ENCODE peak calls at places on chromosomes 4 and X, in nine cellular contexts. X, D, O, F, G, E, J, C and U are unnamed samples.

GRCh38 chrX:110004210-110004609 is 1.3 kb downstream of the TMEM164 start:
- DNase-seq in E (no peak), G (no peak), C (peak; percentile 56), O (no peak), F (no peak), D (no peak), J (peak; percentile 47), X (no peak), U (no peak)

GRCh38 chr4:151049430-151049884 is 34.4 kb upstream of the LRBA start:
- DNase-seq in E (no peak), F (no peak), X (no peak), O (no peak), D (no peak), J (no peak), G (no peak), C (peak; percentile 78), U (no peak)

GRCh38 chrX:68935362-68935761 is 106.5 kb downstream of the EFNB1 start:
- DNase-seq in O (no peak), E (no peak), D (no peak), X (no peak), F (no peak), C (no peak), J (no peak), G (no peak), U (no peak)

GRCh38 chrX:100674705-100675104 is 30.7 kb downstream of the SRPX2 start:
- DNase-seq in F (no peak), D (no peak), C (no peak), E (no peak), G (no peak), O (no peak), X (no peak), J (no peak), U (no peak)

GRCh38 chr4:82099863-82100579 is 273.8 kb downstream of the HNRNPD start:
- DNase-seq in G (no peak), X (no peak), E (no peak), D (no peak), C (no peak), O (no peak), F (no peak), J (no peak), U (peak; percentile 22)

GRCh38 chr4:140004580-140005314 is 149.2 kb downstream of the MAML3 start:
- DNase-seq in X (no peak), J (no peak), F (peak; percentile 39), D (no peak), O (peak; percentile 61), G (peak; percentile 51), E (no peak), C (peak; percentile 73), U (no peak)

GRCh38 chr4:104859601-104860000 is 287.1 kb upstream of the TET2 start:
- DNase-seq in J (no peak), C (peak; percentile 17), G (peak; percentile 3), F (peak; percentile 8), O (no peak), E (no peak), D (no peak), X (no peak), U (no peak)

GRCh38 chr4:38154251-38154650 is 194.1 kb downstream of the PTTG2 start:
- DNase-seq in F (no peak), J (no peak), E (no peak), G (no peak), C (no peak), D (no peak), O (no peak), X (no peak), U (no peak)

GRCh38 chrX:15441464-15441863 is 51.7 kb downstream of the PIR start:
- DNase-seq in D (no peak), J (no peak), C (peak; percentile 37), X (no peak), G (no peak), O (no peak), F (no peak), E (no peak), U (no peak)

GRCh38 chrX:153641575-153642312 is 5.3 kb upstream of the DUSP9 start:
- DNase-seq in X (no peak), F (no peak), J (no peak), O (no peak), D (no peak), C (peak; percentile 77), E (no peak), G (no peak), U (no peak)

GRCh38 chr4:101604976-101605375 is 185.6 kb upstream of the BANK1 start:
- DNase-seq in F (no peak), D (no peak), X (no peak), G (no peak), O (no peak), C (no peak), J (no peak), E (no peak), U (peak; percentile 55)

GRCh38 chr4:10747186-10747585 is 62.6 kb upstream of the CLNK start:
- DNase-seq in F (no peak), E (no peak), C (no peak), O (no peak), X (no peak), J (no peak), G (no peak), D (no peak), U (no peak)

GRCh38 chr4:148441986-148442829 is at the start of gene NR3C2:
- DNase-seq in J (peak; percentile 93), G (peak; percentile 98), O (peak; percentile 92), C (peak; percentile 97), D (peak; percentile 99), X (peak; percentile 94), F (peak; percentile 99), E (peak; percentile 99), U (peak; percentile 93)

GRCh38 chrX:6718766-6719165 is 183.8 kb upstream of the VCX3A start:
- DNase-seq in C (no peak), X (no peak), J (no peak), G (no peak), F (no peak), E (no peak), D (no peak), O (no peak), U (no peak)

GRCh38 chr4:145879598-145879997 is 59.0 kb downstream of the ZNF827 start:
- DNase-seq in E (no peak), F (no peak), O (no peak), X (no peak), G (peak; percentile 28), C (no peak), J (no peak), D (no peak), U (no peak)

GRCh38 chr4:137474711-137475301 is 57.5 kb downstream of the PCDH18 start:
- DNase-seq in E (no peak), X (peak; percentile 23), J (no peak), D (no peak), C (no peak), G (peak; percentile 85), F (no peak), O (no peak), U (peak; percentile 32)